ENCODE peak calls at places on chromosomes 16 and 17, in four cellular contexts. T is esophagus muscularis mucosa; A is brain microvascular endothelial cell; P is effector memory CD8-positive, alpha-beta T cell. N is an unnamed sample.

GRCh38 chr17:12227547-12227946 is 206.9 kb downstream of the MAP2K4 start:
- DNase-seq in T (no peak), P (no peak), A (no peak), N (no peak)

GRCh38 chr16:28925386-28926228 is 569 bp upstream of the RABEP2 start:
- DNase-seq in T (peak), P (peak), A (peak), N (peak)

GRCh38 chr17:39648876-39649430 is 12.0 kb downstream of the STARD3 start:
- DNase-seq in A (no peak), P (no peak), T (no peak), N (no peak)

GRCh38 chr16:17520567-17520966 is 49.8 kb upstream of the XYLT1 start:
- DNase-seq in A (no peak), T (no peak), P (no peak), N (no peak)

GRCh38 chr16:79887541-79888540 is 287.3 kb upstream of the MAF start:
- DNase-seq in A (no peak), P (no peak), T (no peak), N (no peak)

GRCh38 chr16:2933136-2933535 is 21.4 kb downstream of the FLYWCH1 start:
- DNase-seq in P (no peak), T (no peak), A (no peak), N (no peak)

GRCh38 chr17:41655611-41656111 is 31.3 kb upstream of the KRT17 start:
- DNase-seq in P (no peak), A (no peak), T (no peak), N (peak)

GRCh38 chr17:41054025-41054424 is 1.0 kb downstream of the KRTAP2-2 start:
- DNase-seq in A (no peak), T (no peak), P (no peak), N (no peak)

GRCh38 chr16:87679593-87680271 is 77.4 kb downstream of the JPH3 start:
- DNase-seq in P (no peak), T (no peak), A (no peak), N (no peak)

GRCh38 chr17:37240381-37240780 is 135.4 kb upstream of the C17orf78 start:
- DNase-seq in A (no peak), T (no peak), P (no peak), N (no peak)

GRCh38 chr17:48738424-48738802 is 9.9 kb upstream of the HOXB13 start:
- DNase-seq in P (no peak), A (no peak), T (no peak), N (no peak)

GRCh38 chr16:24070851-24071250 is 185.3 kb upstream of the CACNG3 start:
- DNase-seq in P (no peak), A (peak), T (no peak), N (peak)

GRCh38 chr17:47301161-47301560 is 22.6 kb upstream of the EFCAB13 start:
- DNase-seq in T (no peak), A (no peak), P (no peak), N (no peak)

GRCh38 chr17:64406321-64407200 is 15.9 kb upstream of the PECAM1 start:
- DNase-seq in T (no peak), A (no peak), P (no peak), N (no peak)

GRCh38 chr17:2822358-2822757 is 26.1 kb downstream of the RAP1GAP2 start:
- DNase-seq in A (no peak), P (no peak), T (no peak), N (no peak)

GRCh38 chr17:8210761-8211458 is 535 bp upstream of the AURKB start:
- DNase-seq in T (no peak), A (peak), P (no peak), N (no peak)

GRCh38 chr17:79540306-79540705 is 70.5 kb downstream of the RBFOX3 start:
- DNase-seq in A (no peak), T (no peak), P (no peak), N (no peak)

GRCh38 chr17:64662774-64663367 is 764 bp upstream of the SMURF2 start:
- DNase-seq in A (no peak), P (no peak), T (no peak), N (no peak)

GRCh38 chr17:50603340-50603739 is 31.3 kb upstream of the ABCC3 start:
- DNase-seq in T (no peak), P (no peak), A (no peak), N (no peak)

GRCh38 chr16:13856811-13857511 is 63.0 kb upstream of the ERCC4 start:
- DNase-seq in T (no peak), A (no peak), P (no peak), N (no peak)

GRCh38 chr17:41107941-41108445 is 2.8 kb downstream of the KRTAP4-9 start:
- DNase-seq in T (no peak), A (no peak), P (no peak), N (no peak)

GRCh38 chr17:7922499-7923289 is 6.6 kb upstream of the RNF227 start:
- DNase-seq in T (peak), P (peak), A (peak), N (peak)

GRCh38 chr16:879461-879861 is 78.9 kb upstream of the GNG13 start:
- DNase-seq in P (no peak), A (no peak), T (no peak), N (no peak)

GRCh38 chr16:77211880-77212735 is 12.9 kb downstream of the SYCE1L start:
- DNase-seq in A (no peak), P (peak), T (no peak), N (peak)

GRCh38 chr17:63571632-63572310 is 21.5 kb downstream of the DCAF7 start:
- DNase-seq in T (no peak), P (no peak), A (peak), N (no peak)

GRCh38 chr16:54936979-54937672 is 6.5 kb downstream of the IRX5 start:
- DNase-seq in T (peak), P (no peak), A (no peak), N (peak)

GRCh38 chr17:10021239-10021638 is 116.2 kb upstream of the RCVRN start:
- DNase-seq in T (no peak), A (no peak), P (no peak), N (peak)

GRCh38 chr16:66950971-66951790 is 9.9 kb upstream of the CES3 start:
- DNase-seq in T (no peak), P (no peak), A (no peak), N (no peak)

GRCh38 chr16:46693598-46693997 is 4.1 kb downstream of the ORC6 start:
- DNase-seq in T (no peak), P (no peak), A (no peak), N (no peak)